ENCODE peak calls at places on chromosomes 1 and 21, in five cellular contexts. W is K562, X is HEK293T, I is GM12878, A is HepG2. Y is an unnamed sample.
A peak's percentile ranks its signal among the peaks of the same experiment; 100 is the strongest.

GRCh38 chr1:205925730-205926129 is 17.5 kb downstream of the SLC26A9 start:
- DNase-seq in W (no peak), X (no peak), I (no peak), A (no peak), Y (no peak)

GRCh38 chr1:109979489-109980091 is 5.0 kb upstream of the AHCYL1 start:
- DNase-seq in W (peak; percentile 88), X (no peak), I (no peak), A (no peak), Y (no peak)

GRCh38 chr21:20856926-20857325 is 141.3 kb upstream of the NCAM2 start:
- DNase-seq in W (peak; percentile 57), X (no peak), I (no peak), A (no peak), Y (no peak)

GRCh38 chr1:108703939-108704338 is 8.8 kb upstream of the FNDC7 start:
- DNase-seq in W (no peak), X (no peak), I (no peak), A (no peak), Y (no peak)

GRCh38 chr1:50471967-50472366 is 48.7 kb upstream of the DMRTA2 start:
- DNase-seq in W (peak; percentile 7), X (no peak), I (no peak), A (no peak), Y (no peak)

GRCh38 chr1:152104854-152105253 is 10.4 kb downstream of the TCHH start:
- DNase-seq in W (no peak), X (no peak), I (no peak), A (no peak), Y (no peak)

GRCh38 chr1:102572637-102573036 is 535.7 kb downstream of the COL11A1 start:
- DNase-seq in W (no peak), X (no peak), I (no peak), A (no peak), Y (no peak)

GRCh38 chr21:41956926-41957729 is 3.3 kb upstream of the C2CD2 start:
- DNase-seq in W (peak; percentile 92), X (no peak), I (no peak), A (no peak), Y (no peak)

GRCh38 chr1:152983234-152983633 is 647 bp upstream of the SPRR1A start:
- DNase-seq in W (no peak), X (no peak), I (no peak), A (no peak), Y (no peak)

GRCh38 chr1:159009704-159010361 is at the start of gene IFI16:
- DNase-seq in W (peak; percentile 51), X (no peak), I (peak; percentile 87), A (no peak), Y (no peak)

GRCh38 chr1:45409243-45409642 is 69.0 kb upstream of the MUTYH start:
- DNase-seq in W (no peak), X (no peak), I (no peak), A (no peak), Y (no peak)

GRCh38 chr1:20281801-20282200 is 8.9 kb upstream of the VWA5B1 start:
- DNase-seq in W (no peak), X (no peak), I (no peak), A (no peak), Y (no peak)

GRCh38 chr1:17565551-17565971 is 26.1 kb downstream of the ARHGEF10L start:
- DNase-seq in W (no peak), X (no peak), I (no peak), A (no peak), Y (no peak)

GRCh38 chr1:17568014-17568413 is 28.5 kb downstream of the ARHGEF10L start:
- DNase-seq in W (no peak), X (no peak), I (no peak), A (no peak), Y (no peak)

GRCh38 chr1:17569200-17570139 is 30.0 kb downstream of the ARHGEF10L start:
- DNase-seq in W (peak; percentile 71), X (no peak), I (no peak), A (peak; percentile 44), Y (peak; percentile 60)

GRCh38 chr1:17566892-17567291 is 27.4 kb downstream of the ARHGEF10L start:
- DNase-seq in W (no peak), X (no peak), I (no peak), A (no peak), Y (no peak)

GRCh38 chr1:17567582-17567981 is 28.1 kb downstream of the ARHGEF10L start:
- DNase-seq in W (no peak), X (no peak), I (no peak), A (no peak), Y (no peak)
- TF ChIP-seq FOXM1 in W (no peak), X (no peak), I (no peak), A (no peak), Y (no peak)

GRCh38 chr1:156465747-156466365 is 34.7 kb downstream of the MEF2D start:
- DNase-seq in W (peak; percentile 61), X (no peak), I (no peak), A (peak; percentile 17), Y (peak; percentile 31)
- TF ChIP-seq FOXM1 in W (no peak), X (no peak), I (no peak), A (no peak), Y (no peak)

GRCh38 chr1:201452881-201453280 is 16.1 kb downstream of the PHLDA3 start:
- DNase-seq in W (no peak), X (no peak), I (no peak), A (no peak), Y (no peak)

GRCh38 chr1:201455098-201455497 is 13.9 kb downstream of the PHLDA3 start:
- DNase-seq in W (no peak), X (no peak), I (no peak), A (no peak), Y (no peak)

GRCh38 chr1:201456499-201457309 is 12.3 kb downstream of the PHLDA3 start:
- DNase-seq in W (peak; percentile 62), X (no peak), I (no peak), A (peak; percentile 65), Y (no peak)

GRCh38 chr1:201457508-201457960 is 11.5 kb downstream of the PHLDA3 start:
- DNase-seq in W (no peak), X (no peak), I (no peak), A (no peak), Y (no peak)

DNA sequence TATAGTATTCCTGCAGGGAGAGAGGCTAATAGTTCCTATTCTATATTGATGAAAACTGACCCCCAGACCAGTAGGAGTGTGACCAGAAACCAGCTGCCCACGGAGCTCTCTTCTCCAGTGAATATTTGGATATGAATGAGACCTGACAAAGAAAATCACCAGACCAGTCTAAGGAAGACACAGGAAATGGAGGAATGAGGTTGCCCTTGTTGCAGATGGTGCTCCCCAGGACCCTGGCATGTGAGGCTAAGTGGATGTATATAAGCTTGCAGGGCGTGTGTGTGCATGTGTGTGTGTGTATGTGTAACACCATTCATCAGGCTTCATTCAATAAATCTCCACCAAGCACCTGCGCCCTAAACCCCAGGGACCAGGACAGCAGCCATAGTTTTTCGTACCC is 14.4 kb downstream of the PHLDA3 start:
- DNase-seq in W (no peak), X (no peak), I (no peak), A (no peak), Y (no peak)
- TF ChIP-seq FOXM1 in W (no peak), X (no peak), I (no peak), A (no peak), Y (no peak)

GRCh38 chr1:29858646-29859045 is 622.3 kb downstream of the PTPRU start:
- DNase-seq in W (no peak), X (no peak), I (no peak), A (no peak), Y (no peak)

GRCh38 chr1:29859126-29859525 is 622.8 kb downstream of the PTPRU start:
- DNase-seq in W (no peak), X (no peak), I (no peak), A (no peak), Y (no peak)

GRCh38 chr1:29860681-29861080 is 624.4 kb downstream of the PTPRU start:
- DNase-seq in W (no peak), X (no peak), I (no peak), A (no peak), Y (no peak)

GRCh38 chr1:29864431-29865022 is 628.2 kb downstream of the PTPRU start:
- DNase-seq in W (no peak), X (no peak), I (no peak), A (no peak), Y (peak; percentile 21)

GRCh38 chr1:29861446-29861845 is 625.1 kb downstream of the PTPRU start:
- DNase-seq in W (no peak), X (no peak), I (no peak), A (no peak), Y (no peak)
- TF ChIP-seq FOXM1 in W (no peak), X (no peak), I (no peak), A (no peak), Y (no peak)

DNA sequence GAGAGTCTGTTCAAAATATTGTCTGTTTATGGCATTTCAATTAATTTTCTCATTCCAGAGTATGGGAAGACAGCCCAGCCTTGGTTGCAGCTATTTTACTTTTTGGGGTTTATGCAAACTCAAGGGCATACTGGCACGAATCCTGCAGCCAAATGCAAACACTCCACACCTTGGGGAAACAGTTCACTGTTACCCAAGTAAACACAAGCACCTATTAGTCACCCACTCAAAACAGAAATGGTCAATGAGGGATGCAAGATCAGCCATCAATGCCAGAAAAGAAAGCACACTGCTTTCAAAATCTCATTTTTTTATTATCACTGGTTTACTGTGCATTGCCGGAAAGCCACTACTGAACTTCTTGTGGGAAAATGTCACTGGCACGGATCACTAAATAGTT is 170.6 kb downstream of the RUNX1 start:
- DNase-seq in W (no peak), X (no peak), I (no peak), A (peak; percentile 23), Y (no peak)
- TF ChIP-seq FOXM1 in W (no peak), X (no peak), I (no peak), A (no peak), Y (no peak)

Y was measured in SK-N-SH.